ENCODE peak calls at places on chromosomes 3 and 15, in eight cellular contexts. F, O, P, Q, W, D, G and L are unnamed samples.

GRCh38 chr3:124882749-124883148 is 4.4 kb downstream of the ITGB5 start:
- DNase-seq in F (no peak), O (peak; percentile 42), P (no peak), Q (no peak), W (no peak), D (no peak), G (no peak), L (peak; percentile 39)

GRCh38 chr15:63240136-63240535 is 37.3 kb upstream of the APH1B start:
- DNase-seq in F (no peak), O (no peak), P (no peak), Q (no peak), W (no peak), D (no peak), G (no peak), L (no peak)

GRCh38 chr3:129428020-129428381 is 435 bp downstream of the EFCAB12 start:
- DNase-seq in F (no peak), O (peak; percentile 39), P (no peak), Q (no peak), W (no peak), D (peak; percentile 15), G (no peak), L (no peak)

GRCh38 chr3:28279770-28280169 is 38.4 kb downstream of the CMC1 start:
- DNase-seq in F (no peak), O (no peak), P (no peak), Q (no peak), W (no peak), D (peak; percentile 76), G (no peak), L (no peak)

GRCh38 chr3:183123891-183124290 is 24.6 kb upstream of the MCCC1 start:
- DNase-seq in F (no peak), O (no peak), P (no peak), Q (no peak), W (no peak), D (peak; percentile 36), G (no peak), L (peak; percentile 14)

GRCh38 chr15:60370804-60371700 is 26.7 kb downstream of the ANXA2 start:
- DNase-seq in F (no peak), O (no peak), P (no peak), Q (peak; percentile 59), W (peak; percentile 77), D (peak; percentile 97), G (peak; percentile 98), L (no peak)

GRCh38 chr3:62051506-62051905 is 321.8 kb downstream of the FEZF2 start:
- DNase-seq in F (no peak), O (peak; percentile 67), P (peak; percentile 49), Q (peak; percentile 51), W (no peak), D (peak; percentile 51), G (peak; percentile 11), L (peak; percentile 36)

GRCh38 chr3:138180375-138181029 is 5.8 kb upstream of the DBR1 start:
- DNase-seq in F (no peak), O (peak; percentile 53), P (no peak), Q (peak; percentile 22), W (no peak), D (peak; percentile 61), G (peak; percentile 38), L (peak; percentile 49)

GRCh38 chr15:82651708-82652107 is 4.5 kb upstream of the CPEB1 start:
- DNase-seq in F (no peak), O (no peak), P (no peak), Q (no peak), W (no peak), D (no peak), G (no peak), L (no peak)

GRCh38 chr3:23836536-23837230 is 30.9 kb downstream of the UBE2E1 start:
- DNase-seq in F (no peak), O (no peak), P (no peak), Q (no peak), W (no peak), D (no peak), G (no peak), L (no peak)

GRCh38 chr3:41272667-41273066 is 73.4 kb downstream of the CTNNB1 start:
- DNase-seq in F (no peak), O (no peak), P (no peak), Q (no peak), W (no peak), D (no peak), G (no peak), L (no peak)

DNA sequence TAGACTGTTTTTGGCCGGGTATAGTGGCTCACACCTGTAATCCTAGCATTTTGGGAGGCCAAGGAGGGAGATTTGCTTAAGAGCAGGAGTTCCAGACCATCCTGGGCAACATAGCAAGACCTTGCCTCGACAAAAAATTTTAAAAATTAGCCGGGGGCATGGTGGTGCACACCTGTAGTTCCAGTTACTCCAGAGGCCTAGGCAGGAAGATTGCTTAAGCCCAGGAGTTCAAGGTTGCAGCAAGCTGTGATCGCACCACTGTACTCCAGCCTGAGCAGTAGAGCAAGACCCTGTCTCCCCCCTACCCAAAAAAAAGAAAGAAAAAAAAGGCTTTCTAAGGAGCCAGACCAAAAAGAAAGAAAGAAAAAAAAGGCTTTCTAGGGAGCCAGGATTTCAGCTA is 36.7 kb downstream of the TMOD3 start:
- DNase-seq in F (no peak), O (no peak), P (no peak), Q (no peak), W (no peak), D (no peak), G (no peak), L (no peak)
- H3K4me1 ChIP-seq in F (no peaks in the 10 kb centered on the region), O (peaks cover 35% of the 10 kb centered on the region), P (peaks cover 34% of the 10 kb centered on the region), Q (no peaks in the 10 kb centered on the region), W (no peaks in the 10 kb centered on the region), D (peaks cover 3% of the 10 kb centered on the region), G (peaks cover 33% of the 10 kb centered on the region), L (peaks cover 4% of the 10 kb centered on the region)

GRCh38 chr15:70492240-70493177 is 270.8 kb downstream of the UACA start:
- DNase-seq in F (no peak), O (peak; percentile 19), P (peak; percentile 94), Q (peak; percentile 74), W (peak; percentile 66), D (peak; percentile 83), G (peak; percentile 81), L (no peak)
- H3K4me3 ChIP-seq in F (no peak overlapping the region), O (no peak overlapping the region), P (no peak overlapping the region), Q (no peak overlapping the region), W (no peak overlapping the region), D (no peak overlapping the region), G (no peak overlapping the region), L (no peak overlapping the region)

GRCh38 chr3:4818164-4818563 is 161.1 kb upstream of the BHLHE40 start:
- DNase-seq in F (no peak), O (no peak), P (no peak), Q (no peak), W (no peak), D (no peak), G (no peak), L (no peak)

GRCh38 chr3:4817128-4817527 is 162.1 kb upstream of the BHLHE40 start:
- DNase-seq in F (no peak), O (no peak), P (no peak), Q (no peak), W (no peak), D (no peak), G (no peak), L (no peak)

GRCh38 chr3:4814904-4815574 is 164.2 kb upstream of the BHLHE40 start:
- DNase-seq in F (no peak), O (no peak), P (no peak), Q (no peak), W (no peak), D (no peak), G (no peak), L (no peak)

GRCh38 chr3:4816718-4817117 is 162.5 kb upstream of the BHLHE40 start:
- DNase-seq in F (no peak), O (no peak), P (no peak), Q (no peak), W (no peak), D (no peak), G (no peak), L (no peak)

DNA sequence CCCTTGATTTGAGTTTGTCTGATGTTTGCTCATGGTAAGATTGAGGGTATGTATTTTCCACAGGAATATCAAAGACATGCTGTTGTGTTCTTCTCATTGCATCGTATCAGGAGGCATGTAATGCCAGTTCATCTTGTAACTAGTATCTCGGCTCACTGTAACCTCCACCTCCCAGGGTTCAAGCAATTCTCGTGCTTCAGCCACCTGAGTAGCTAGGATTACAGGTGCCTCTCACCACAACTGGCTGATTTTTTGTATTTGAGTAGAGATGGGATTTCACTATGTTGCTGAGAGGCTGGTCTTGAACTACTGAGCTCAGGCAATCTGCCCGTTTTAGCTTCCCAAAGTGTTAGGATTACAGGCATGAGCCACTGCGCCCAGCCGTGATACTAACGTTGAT is 162.9 kb upstream of the BHLHE40 start:
- DNase-seq in F (no peak), O (no peak), P (no peak), Q (no peak), W (no peak), D (no peak), G (no peak), L (no peak)
- H3K36me3 ChIP-seq in F (peaks cover 5% of the 10 kb centered on the region), O (no peaks in the 10 kb centered on the region), P (peaks cover 58% of the 10 kb centered on the region), Q (peaks cover 32% of the 10 kb centered on the region), W (peaks cover 4% of the 10 kb centered on the region), D (no peaks in the 10 kb centered on the region), G (peaks cover 15% of the 10 kb centered on the region), L (no peaks in the 10 kb centered on the region)

DNA sequence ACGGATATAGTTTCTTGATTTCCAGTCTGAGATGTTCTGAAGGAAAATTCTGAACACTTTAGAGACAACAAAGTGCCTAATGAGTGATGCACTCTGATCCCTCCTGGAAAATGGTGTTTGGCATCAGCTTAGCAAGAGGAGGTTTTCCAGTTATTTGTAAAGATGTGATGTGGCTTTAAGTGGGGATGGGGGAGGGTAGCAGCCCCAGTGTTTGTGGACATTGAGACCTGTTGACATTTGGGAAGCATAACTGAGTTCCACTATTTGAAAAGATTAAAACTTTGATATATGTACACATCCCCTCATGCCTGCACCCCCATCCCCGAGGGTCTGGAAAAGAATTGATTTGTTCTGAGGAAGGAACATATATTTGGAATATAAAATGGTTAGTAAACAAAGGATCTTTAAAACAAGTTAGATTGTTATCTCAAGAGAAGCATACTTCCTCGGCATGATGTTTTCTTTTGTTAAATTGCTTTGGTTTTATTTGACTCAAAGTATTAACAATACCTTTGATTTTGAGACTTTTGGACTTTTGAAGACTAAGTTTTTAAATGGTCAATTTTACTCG is 6.5 kb downstream of the IGF1R start:
- DNase-seq in F (no peak), O (no peak), P (no peak), Q (no peak), W (no peak), D (no peak), G (no peak), L (no peak)
- H3K4me1 ChIP-seq in F (peaks cover 23% of the 10 kb centered on the region), O (peaks cover 63% of the 10 kb centered on the region), P (peaks cover 66% of the 10 kb centered on the region), Q (peaks cover 29% of the 10 kb centered on the region), W (peaks cover 53% of the 10 kb centered on the region), D (peaks cover 6% of the 10 kb centered on the region), G (peaks cover 22% of the 10 kb centered on the region), L (peaks cover 23% of the 10 kb centered on the region)